ENCODE peak calls at places on chromosome 20, in five cellular contexts. F is fibroblast of pulmonary artery, N is H7, Q is neuronal stem cell, J is coronary artery. M is an unnamed sample.

GRCh38 chr20:43800186-43800585 is 73.4 kb upstream of the GTSF1L start:
- DNase-seq in F (no peak), N (no peak), Q (no peak), J (no peak), M (no peak)

GRCh38 chr20:61846074-61846473 is 219.6 kb downstream of the TAF4 start:
- DNase-seq in Q (no peak), J (no peak), N (no peak), F (no peak), M (no peak)

GRCh38 chr20:38573381-38573780 is 7.6 kb upstream of the ADIG start:
- DNase-seq in F (no peak), Q (no peak), N (no peak), J (no peak), M (no peak)

GRCh38 chr20:22232473-22232872 is 351.9 kb downstream of the FOXA2 start:
- DNase-seq in N (peak), J (no peak), F (no peak), Q (no peak), M (no peak)

GRCh38 chr20:43398676-43399324 is 58.9 kb upstream of the SRSF6 start:
- DNase-seq in F (no peak), Q (no peak), N (no peak), J (no peak), M (no peak)

GRCh38 chr20:61303675-61304074 is 51.6 kb downstream of the CDH4 start:
- DNase-seq in N (no peak), Q (no peak), F (no peak), J (no peak), M (no peak)

GRCh38 chr20:48787861-48788375 is 39.9 kb downstream of the PREX1 start:
- DNase-seq in Q (no peak), F (peak), J (no peak), N (no peak), M (peak)

GRCh38 chr20:10898555-10898954 is 224.8 kb upstream of the JAG1 start:
- DNase-seq in N (no peak), F (peak), Q (no peak), J (no peak), M (peak)

GRCh38 chr20:57076202-57076651 is 190.2 kb downstream of the BMP7 start:
- DNase-seq in F (no peak), N (no peak), Q (no peak), J (no peak), M (peak)

GRCh38 chr20:38764563-38765355 is 16.5 kb downstream of the ACTR5 start:
- DNase-seq in F (peak), Q (no peak), N (no peak), J (peak), M (peak)

GRCh38 chr20:56342783-56343182 is 16.0 kb upstream of the FAM210B start:
- DNase-seq in N (no peak), F (no peak), J (no peak), Q (no peak), M (no peak)

GRCh38 chr20:58012731-58013510 is 215.5 kb downstream of the ANKRD60 start:
- DNase-seq in Q (no peak), N (no peak), F (no peak), J (no peak), M (no peak)

GRCh38 chr20:46767127-46767761 is 57.8 kb downstream of the SLC2A10 start:
- DNase-seq in Q (peak), N (peak), J (no peak), F (peak), M (peak)

GRCh38 chr20:31835977-31836852 is 9.2 kb downstream of the FOXS1 start:
- DNase-seq in N (peak), F (peak), J (peak), Q (no peak), M (peak)

GRCh38 chr20:31863296-31864085 is 6.8 kb downstream of the DUSP15 start:
- DNase-seq in F (no peak), Q (no peak), N (no peak), J (peak), M (no peak)

GRCh38 chr20:49850463-49851233 is 38.0 kb downstream of the SLC9A8 start:
- DNase-seq in Q (no peak), F (no peak), J (no peak), N (no peak), M (peak)

GRCh38 chr20:49384437-49385434 is 97.7 kb downstream of the KCNB1 start:
- DNase-seq in J (peak), N (peak), Q (peak), F (peak), M (peak)

GRCh38 chr20:17571153-17571527 is 1.3 kb downstream of the DSTN start:
- DNase-seq in J (no peak), N (no peak), F (no peak), Q (no peak), M (peak)

GRCh38 chr20:35040090-35040489 is 52.5 kb downstream of the TRPC4AP start:
- DNase-seq in J (no peak), Q (no peak), N (no peak), F (no peak), M (no peak)

GRCh38 chr20:35279533-35280174 is 1.7 kb upstream of the MMP24OS start:
- DNase-seq in N (no peak), F (no peak), J (no peak), Q (no peak), M (no peak)

GRCh38 chr20:31496761-31497295 is 17.4 kb upstream of the HM13 start:
- DNase-seq in Q (no peak), N (no peak), J (peak), F (peak), M (no peak)

GRCh38 chr20:38610521-38610920 is 8.9 kb downstream of the ARHGAP40 start:
- DNase-seq in Q (no peak), F (peak), J (no peak), N (no peak), M (peak)

GRCh38 chr20:41635158-41635557 is 17.0 kb upstream of the CHD6 start:
- DNase-seq in J (no peak), Q (no peak), N (no peak), F (no peak), M (no peak)

GRCh38 chr20:47181056-47181862 is 175.2 kb downstream of the ZMYND8 start:
- DNase-seq in J (no peak), N (peak), Q (no peak), F (peak), M (peak)

GRCh38 chr20:48667889-48668413 is 159.8 kb downstream of the PREX1 start:
- DNase-seq in Q (no peak), F (peak), J (no peak), N (peak), M (no peak)

GRCh38 chr20:50594591-50595432 is 84.6 kb downstream of the PTPN1 start:
- DNase-seq in N (peak), Q (no peak), F (no peak), J (no peak), M (no peak)

GRCh38 chr20:35319206-35320197 is 27.3 kb upstream of the FAM83C start:
- DNase-seq in Q (no peak), J (no peak), N (no peak), F (peak), M (no peak)

GRCh38 chr20:16158976-16159286 is 414.3 kb downstream of the KIF16B start:
- DNase-seq in F (no peak), J (no peak), N (no peak), Q (no peak), M (no peak)

GRCh38 chr20:46406986-46407670 is 713 bp upstream of the ELMO2 start:
- DNase-seq in J (peak), Q (no peak), N (no peak), F (peak), M (peak)

GRCh38 chr20:48878849-48879248 is 42.7 kb upstream of the ARFGEF2 start:
- DNase-seq in Q (no peak), N (no peak), J (no peak), F (no peak), M (no peak)

GRCh38 chr20:56166781-56167465 is 81.6 kb upstream of the MC3R start:
- DNase-seq in F (no peak), J (no peak), N (no peak), Q (no peak), M (no peak)

GRCh38 chr20:49610701-49611538 is 43.0 kb upstream of the PTGIS start:
- DNase-seq in N (peak), Q (peak), J (no peak), F (peak), M (peak)

GRCh38 chr20:15708984-15709598 is 864.2 kb downstream of the KIF16B start:
- DNase-seq in N (peak), Q (no peak), J (no peak), F (peak), M (no peak)

GRCh38 chr20:23290761-23291574 is 59.6 kb upstream of the NXT1 start:
- DNase-seq in N (no peak), J (peak), Q (no peak), F (no peak), M (no peak)

GRCh38 chr20:32241807-32242206 is 34.1 kb downstream of the POFUT1 start:
- DNase-seq in N (no peak), Q (no peak), F (no peak), J (no peak), M (no peak)

GRCh38 chr20:32968833-32969241 is 35.4 kb downstream of the SUN5 start:
- DNase-seq in N (peak), Q (no peak), J (peak), F (no peak), M (no peak)

GRCh38 chr20:1897486-1897885 is 2.3 kb downstream of the SIRPA start:
- DNase-seq in J (no peak), Q (no peak), N (no peak), F (peak), M (peak)
- H3K4me3 ChIP-seq in J (no peak), Q (no peak), N (no peak), F (no peak), M (no peak)

GRCh38 chr20:63735859-63736718 is at the start of gene LIME1:
- DNase-seq in Q (no peak), N (peak), F (no peak), J (no peak), M (no peak)
- H3K4me3 ChIP-seq in Q (no peak), N (peak), F (no peak), J (peak), M (no peak)

GRCh38 chr20:53707341-53708102 is 113.9 kb upstream of the ZNF217 start:
- DNase-seq in Q (no peak), N (no peak), J (no peak), F (no peak), M (peak)
- H3K4me3 ChIP-seq in Q (no peak), N (no peak), J (no peak), F (no peak), M (peak)

DNA sequence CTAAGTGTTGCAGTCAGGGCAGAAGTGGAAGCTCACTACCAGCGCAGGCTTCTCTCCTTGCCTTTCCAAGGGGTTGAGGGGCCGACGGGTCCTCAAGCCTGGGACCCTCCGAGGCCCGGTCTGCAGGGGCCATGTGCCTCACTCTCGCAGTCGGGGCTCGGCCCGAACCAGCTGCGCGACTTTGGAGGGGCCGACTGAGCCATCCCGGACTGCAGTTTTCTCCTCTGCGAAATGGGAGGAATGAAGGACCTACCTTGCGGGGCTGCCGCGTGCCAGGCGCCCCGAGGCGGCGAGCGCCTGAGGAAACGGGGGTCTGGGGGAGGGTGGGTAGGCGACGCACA is 5.6 kb downstream of the LZTS3 start:
- DNase-seq in Q (no peak), N (no peak), J (no peak), F (no peak), M (no peak)
- H3K4me3 ChIP-seq in Q (no peak), N (peak), J (no peak), F (no peak), M (no peak)

GRCh38 chr20:19598117-19598516 is 159.9 kb upstream of the RIN2 start:
- DNase-seq in J (no peak), F (no peak), Q (no peak), N (peak), M (no peak)

GRCh38 chr20:19602660-19603389 is 155.2 kb upstream of the RIN2 start:
- DNase-seq in Q (no peak), N (no peak), F (no peak), J (no peak), M (no peak)

GRCh38 chr20:19600042-19600441 is 158.0 kb upstream of the RIN2 start:
- DNase-seq in Q (no peak), F (no peak), J (no peak), N (no peak), M (no peak)

GRCh38 chr20:19601133-19601810 is 156.8 kb upstream of the RIN2 start:
- DNase-seq in N (no peak), J (no peak), F (no peak), Q (no peak), M (no peak)

GRCh38 chr20:19599200-19599599 is 158.9 kb upstream of the RIN2 start:
- DNase-seq in F (no peak), Q (no peak), N (no peak), J (no peak), M (no peak)
- H3K4me3 ChIP-seq in F (no peak), Q (no peak), N (no peak), J (no peak), M (no peak)

GRCh38 chr20:5153152-5153467 is 26.3 kb downstream of the CDS2 start:
- DNase-seq in J (no peak), N (no peak), Q (no peak), F (no peak), M (no peak)
- H3K4me3 ChIP-seq in J (no peak), N (no peak), Q (no peak), F (no peak), M (peak)

GRCh38 chr20:45311589-45312211 is 3.6 kb upstream of the MATN4 start:
- DNase-seq in F (peak), J (no peak), N (peak), Q (no peak), M (peak)
- H3K4me3 ChIP-seq in F (no peak), J (peak), N (peak), Q (no peak), M (no peak)

GRCh38 chr20:460707-461106 is 1.6 kb downstream of the TBC1D20 start:
- DNase-seq in N (no peak), J (no peak), Q (no peak), F (peak), M (peak)
- H3K4me3 ChIP-seq in N (no peak), J (peak), Q (peak), F (peak), M (peak)

DNA sequence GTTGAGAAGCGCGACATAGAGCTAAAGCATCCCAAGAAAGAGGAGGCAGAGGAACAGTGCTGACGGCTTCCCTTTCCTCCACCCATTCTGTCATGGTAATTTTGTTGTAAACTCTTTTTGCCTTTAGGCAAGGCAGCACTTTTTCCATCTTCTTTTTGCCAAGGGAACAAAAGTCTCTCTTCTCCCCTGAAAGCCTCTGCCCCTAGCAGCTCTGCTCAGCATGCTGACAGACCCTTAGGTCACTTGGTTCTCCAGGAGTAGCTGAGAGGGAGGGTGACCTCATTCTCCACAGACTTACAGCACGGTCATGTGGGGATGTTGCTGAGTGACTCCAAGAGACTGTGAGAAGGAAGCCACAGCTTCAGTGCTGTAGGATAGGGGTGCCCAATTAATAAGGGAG is 81.1 kb upstream of the RALGAPA2 start:
- DNase-seq in J (no peak), N (no peak), Q (no peak), F (no peak), M (no peak)
- H3K4me3 ChIP-seq in J (no peak), N (no peak), Q (no peak), F (no peak), M (no peak)

GRCh38 chr20:25668446-25668845 is 28.2 kb downstream of the ZNF337 start:
- DNase-seq in N (no peak), F (peak), Q (no peak), J (no peak), M (no peak)

GRCh38 chr20:25676164-25676809 is 20.4 kb downstream of the ZNF337 start:
- DNase-seq in J (no peak), F (peak), Q (no peak), N (no peak), M (peak)

GRCh38 chr20:25675161-25675560 is 21.5 kb downstream of the ZNF337 start:
- DNase-seq in N (no peak), F (no peak), Q (no peak), J (no peak), M (no peak)

GRCh38 chr20:25669826-25670422 is 26.7 kb downstream of the ZNF337 start:
- DNase-seq in F (peak), Q (no peak), J (no peak), N (peak), M (peak)

DNA sequence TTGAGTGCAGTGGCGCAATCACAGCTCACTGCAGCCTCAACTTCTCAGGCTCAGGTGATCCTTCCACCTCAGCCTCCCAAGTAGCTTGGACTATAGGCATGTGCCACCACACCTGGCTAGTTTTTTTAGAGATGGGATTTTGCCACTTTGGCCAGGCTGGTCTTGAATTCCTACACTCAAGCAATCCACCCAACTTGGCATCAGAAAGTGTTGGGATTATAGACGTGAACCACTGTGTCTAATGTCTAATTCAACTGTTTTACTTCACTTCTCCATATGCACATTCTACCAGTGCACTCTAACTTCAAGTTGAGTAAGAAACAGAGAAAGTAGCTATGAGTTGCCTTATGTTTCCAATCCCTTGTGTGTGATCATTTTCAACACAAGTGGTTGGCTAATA is 24.0 kb downstream of the ZNF337 start:
- DNase-seq in J (no peak), Q (no peak), N (no peak), F (no peak), M (no peak)
- H3K4me3 ChIP-seq in J (no peak), Q (no peak), N (no peak), F (no peak), M (no peak)

M was measured in adipocyte.